ENCODE peak calls at places on chromosomes 6 and 20, in four cellular contexts. One of them, this sample, is unnamed.

GRCh38 chr6:159714404-159714803 is 12.9 kb upstream of the WTAP start:
- DNase-seq in HepG2: no peak
- DNase-seq in WTC11: no peak
- DNase-seq in K562: no peak
- DNase-seq in this sample: no peak

GRCh38 chr20:51333446-51333845 is 209.1 kb downstream of the NFATC2 start:
- DNase-seq in HepG2: no peak
- DNase-seq in WTC11: no peak
- DNase-seq in K562: no peak
- DNase-seq in this sample: no peak

GRCh38 chr6:1325471-1326309 is 13.8 kb downstream of the FOXQ1 start:
- DNase-seq in HepG2: peak; percentile 99
- DNase-seq in WTC11: no peak
- DNase-seq in K562: no peak
- DNase-seq in this sample: no peak

GRCh38 chr6:125117818-125118217 is 35.8 kb upstream of the TPD52L1 start:
- DNase-seq in HepG2: no peak
- DNase-seq in WTC11: no peak
- DNase-seq in K562: no peak
- DNase-seq in this sample: no peak

GRCh38 chr20:57727863-57728262 is 18.0 kb upstream of the PMEPA1 start:
- DNase-seq in HepG2: no peak
- DNase-seq in WTC11: no peak
- DNase-seq in K562: no peak
- DNase-seq in this sample: no peak

GRCh38 chr20:49630396-49630951 is 62.5 kb upstream of the PTGIS start:
- DNase-seq in HepG2: no peak
- DNase-seq in WTC11: no peak
- DNase-seq in K562: no peak
- DNase-seq in this sample: peak; percentile 91

GRCh38 chr20:53070224-53070623 is 98.1 kb downstream of the TSHZ2 start:
- DNase-seq in HepG2: no peak
- DNase-seq in WTC11: no peak
- DNase-seq in K562: no peak
- DNase-seq in this sample: no peak

GRCh38 chr6:117265425-117266266 is at the start of gene VGLL2:
- DNase-seq in HepG2: peak; percentile 15
- DNase-seq in WTC11: peak; percentile 68
- DNase-seq in K562: no peak
- DNase-seq in this sample: no peak

GRCh38 chr6:50832912-50833311 is 14.2 kb downstream of the TFAP2B start:
- DNase-seq in HepG2: no peak
- DNase-seq in WTC11: no peak
- DNase-seq in K562: no peak
- DNase-seq in this sample: no peak

GRCh38 chr6:55916188-55916587 is 40.8 kb upstream of the BMP5 start:
- DNase-seq in HepG2: no peak
- DNase-seq in WTC11: no peak
- DNase-seq in K562: no peak
- DNase-seq in this sample: no peak

GRCh38 chr6:159044899-159045727 is at the start of gene TAGAP:
- DNase-seq in HepG2: no peak
- DNase-seq in WTC11: no peak
- DNase-seq in K562: no peak
- DNase-seq in this sample: peak; percentile 63

GRCh38 chr6:153032255-153032882 is 29.9 kb upstream of the MTRF1L start:
- DNase-seq in HepG2: peak; percentile 22
- DNase-seq in WTC11: no peak
- DNase-seq in K562: peak; percentile 17
- DNase-seq in this sample: no peak

GRCh38 chr20:24896984-24897383 is 52.1 kb upstream of the CST7 start:
- DNase-seq in HepG2: no peak
- DNase-seq in WTC11: no peak
- DNase-seq in K562: no peak
- DNase-seq in this sample: no peak

GRCh38 chr6:29656798-29657197 is at the start of gene MOG:
- DNase-seq in HepG2: no peak
- DNase-seq in WTC11: no peak
- DNase-seq in K562: peak; percentile 5
- DNase-seq in this sample: no peak

GRCh38 chr20:44212792-44213191 is 2.2 kb upstream of the OSER1 start:
- DNase-seq in HepG2: no peak
- DNase-seq in WTC11: no peak
- DNase-seq in K562: no peak
- DNase-seq in this sample: no peak

GRCh38 chr20:44217342-44218092 is 6.9 kb upstream of the OSER1 start:
- DNase-seq in HepG2: peak; percentile 82
- DNase-seq in WTC11: peak; percentile 82
- DNase-seq in K562: peak; percentile 64
- DNase-seq in this sample: no peak

GRCh38 chr6:119124079-119124824 is 45.8 kb upstream of the FAM184A start:
- DNase-seq in HepG2: no peak
- DNase-seq in WTC11: no peak
- DNase-seq in K562: no peak
- DNase-seq in this sample: no peak

GRCh38 chr6:37083243-37084138 is 78.0 kb downstream of the FGD2 start:
- DNase-seq in HepG2: peak; percentile 96
- DNase-seq in WTC11: no peak
- DNase-seq in K562: peak; percentile 90
- DNase-seq in this sample: no peak

GRCh38 chr20:48786916-48787676 is 40.7 kb downstream of the PREX1 start:
- DNase-seq in HepG2: no peak
- DNase-seq in WTC11: no peak
- DNase-seq in K562: no peak
- DNase-seq in this sample: no peak

GRCh38 chr6:106359989-106360409 is 518 bp upstream of the CRYBG1 start:
- DNase-seq in HepG2: no peak
- DNase-seq in WTC11: no peak
- DNase-seq in K562: no peak
- DNase-seq in this sample: no peak

GRCh38 chr6:132198896-132199295 is 202.4 kb downstream of the MOXD1 start:
- DNase-seq in HepG2: no peak
- DNase-seq in WTC11: no peak
- DNase-seq in K562: no peak
- DNase-seq in this sample: no peak

GRCh38 chr20:17449039-17449438 is 82.1 kb downstream of the BFSP1 start:
- DNase-seq in HepG2: no peak
- DNase-seq in WTC11: no peak
- DNase-seq in K562: no peak
- DNase-seq in this sample: no peak

GRCh38 chr20:17916365-17916996 is 52.1 kb downstream of the SNX5 start:
- DNase-seq in HepG2: no peak
- DNase-seq in WTC11: no peak
- DNase-seq in K562: no peak
- DNase-seq in this sample: no peak

GRCh38 chr6:146972526-146972925 is 231.7 kb upstream of the STXBP5 start:
- DNase-seq in HepG2: no peak
- DNase-seq in WTC11: no peak
- DNase-seq in K562: no peak
- DNase-seq in this sample: no peak

GRCh38 chr6:89539779-89540178 is 98.8 kb downstream of the LYRM2 start:
- DNase-seq in HepG2: no peak
- DNase-seq in WTC11: no peak
- DNase-seq in K562: no peak
- DNase-seq in this sample: no peak

GRCh38 chr6:168315626-168316025 is 4.0 kb downstream of the DACT2 start:
- DNase-seq in HepG2: no peak
- DNase-seq in WTC11: no peak
- DNase-seq in K562: no peak
- DNase-seq in this sample: no peak

GRCh38 chr6:8672882-8673281 is 237.5 kb upstream of the SLC35B3 start:
- DNase-seq in HepG2: no peak
- DNase-seq in WTC11: no peak
- DNase-seq in K562: no peak
- DNase-seq in this sample: no peak
- TF ChIP-seq CREM in HepG2: no peak
- TF ChIP-seq CREM in WTC11: no peak
- TF ChIP-seq CREM in K562: no peak
- TF ChIP-seq CREM in this sample: no peak

DNA sequence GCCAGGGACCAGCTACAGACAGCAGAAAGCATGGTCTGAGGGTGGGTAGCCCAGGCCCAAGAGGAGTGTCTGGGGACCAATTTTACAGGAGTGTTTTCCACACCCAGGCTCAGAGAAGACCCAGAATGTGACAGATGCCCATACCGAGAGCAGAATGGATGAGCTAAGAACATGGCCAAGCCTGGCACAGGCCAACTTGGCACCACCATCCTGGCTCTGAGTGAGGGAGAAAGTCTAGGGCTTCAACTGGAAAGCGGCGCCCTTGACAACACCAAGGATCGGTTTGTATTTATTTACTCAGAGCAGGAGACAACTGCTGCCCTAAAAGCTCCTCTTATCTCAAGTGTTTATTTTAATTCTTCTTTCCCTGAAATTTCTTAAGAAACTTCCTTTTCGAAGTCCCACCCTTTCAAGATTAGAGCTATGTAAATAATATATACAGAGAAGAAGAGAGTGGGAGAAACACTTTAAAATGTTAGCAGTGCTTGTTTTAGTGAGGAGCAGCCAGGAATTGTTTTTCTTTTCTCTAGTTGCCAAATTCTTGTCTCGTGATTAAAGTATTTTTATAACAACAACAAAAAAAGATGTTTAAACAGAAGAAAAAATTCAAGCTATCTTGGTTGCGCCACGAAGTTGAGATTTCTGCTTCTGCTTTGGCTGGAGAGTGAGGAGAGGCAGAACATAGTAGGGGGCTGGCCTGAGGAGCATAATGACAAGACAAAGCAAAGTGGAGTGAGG is 16.2 kb downstream of the TNXB start:
- DNase-seq in HepG2: no peak
- DNase-seq in WTC11: no peak
- DNase-seq in K562: no peak
- DNase-seq in this sample: no peak
- TF ChIP-seq ATF2 in HepG2: no peak
- TF ChIP-seq ATF2 in WTC11: no peak
- TF ChIP-seq ATF2 in K562: no peak
- TF ChIP-seq ATF2 in this sample: no peak

GRCh38 chr6:31558318-31558625 is 10.9 kb downstream of the NFKBIL1 start:
- DNase-seq in HepG2: no peak
- DNase-seq in WTC11: no peak
- DNase-seq in K562: no peak
- DNase-seq in this sample: no peak

GRCh38 chr6:31559606-31559957 is 12.2 kb downstream of the NFKBIL1 start:
- DNase-seq in HepG2: no peak
- DNase-seq in WTC11: no peak
- DNase-seq in K562: no peak
- DNase-seq in this sample: no peak

GRCh38 chr6:31557443-31558317 is 10.3 kb downstream of the NFKBIL1 start:
- DNase-seq in HepG2: no peak
- DNase-seq in WTC11: no peak
- DNase-seq in K562: no peak
- DNase-seq in this sample: no peak

GRCh38 chr6:31559958-31560696 is 12.0 kb upstream of the LTA start:
- DNase-seq in HepG2: no peak
- DNase-seq in WTC11: no peak
- DNase-seq in K562: peak; percentile 66
- DNase-seq in this sample: peak; percentile 88

GRCh38 chr6:31558631-31559500 is 11.5 kb downstream of the NFKBIL1 start:
- DNase-seq in HepG2: no peak
- DNase-seq in WTC11: no peak
- DNase-seq in K562: peak; percentile 65
- DNase-seq in this sample: peak; percentile 87
- TF ChIP-seq CREM in HepG2: no peak
- TF ChIP-seq CREM in WTC11: no peak
- TF ChIP-seq CREM in K562: peak; percentile 52
- TF ChIP-seq CREM in this sample: peak; percentile 92

DNA sequence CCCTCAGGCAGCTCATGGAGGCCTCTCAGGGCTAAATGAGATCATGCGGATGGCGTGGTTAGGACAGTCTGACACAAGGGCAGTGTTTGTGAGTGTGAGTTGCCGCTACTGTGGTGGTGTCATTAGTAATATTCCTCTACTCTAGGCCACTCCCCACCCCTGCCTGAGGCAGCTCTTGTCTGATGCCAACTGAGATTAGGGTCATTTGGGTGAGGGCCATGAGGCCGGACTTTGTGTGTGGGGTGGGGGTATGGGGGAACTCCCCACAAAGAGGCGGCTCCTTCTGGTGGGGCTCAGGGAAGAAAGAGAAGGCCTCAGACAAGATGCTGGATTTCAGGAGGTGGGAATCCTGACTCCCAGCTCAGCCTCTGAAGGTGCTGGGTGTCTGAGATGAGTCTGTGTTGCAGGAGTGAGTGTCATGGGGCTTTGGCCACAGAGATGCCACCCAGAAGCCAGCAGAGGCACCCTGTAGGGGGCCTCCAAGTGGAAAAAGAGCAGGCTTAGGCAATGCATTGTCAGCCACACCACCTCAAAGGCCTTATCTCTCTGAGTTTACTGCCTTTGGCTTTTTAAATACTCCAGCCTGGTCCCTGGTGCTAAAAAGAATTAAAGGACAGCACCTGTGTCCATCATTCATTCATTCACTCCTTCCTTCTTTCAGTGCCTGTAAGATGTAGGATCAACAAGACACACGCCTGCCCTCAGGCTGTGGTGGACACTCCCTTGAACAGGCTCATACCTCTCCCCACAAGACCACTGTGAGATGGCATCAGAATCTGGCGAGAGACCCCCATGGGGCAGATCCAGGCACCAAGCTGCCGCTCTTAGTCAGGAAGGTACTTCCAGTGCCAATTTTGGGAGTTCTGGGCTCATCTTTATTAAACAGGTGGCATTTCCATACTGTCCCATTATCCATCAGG is 175.2 kb downstream of the MRPL14 start:
- DNase-seq in HepG2: peak; percentile 31
- DNase-seq in WTC11: no peak
- DNase-seq in K562: no peak
- DNase-seq in this sample: no peak
- TF ChIP-seq ATF2 in HepG2: no peak
- TF ChIP-seq ATF2 in WTC11: no peak
- TF ChIP-seq ATF2 in K562: no peak
- TF ChIP-seq ATF2 in this sample: no peak

GRCh38 chr6:157329829-157330228 is 6.5 kb upstream of the TMEM242 start:
- DNase-seq in HepG2: peak; percentile 66
- DNase-seq in WTC11: no peak
- DNase-seq in K562: no peak
- DNase-seq in this sample: no peak
- TF ChIP-seq CREM in HepG2: no peak
- TF ChIP-seq CREM in WTC11: no peak
- TF ChIP-seq CREM in K562: no peak
- TF ChIP-seq CREM in this sample: no peak

GRCh38 chr6:150079604-150080003 is 10.7 kb upstream of the ULBP3 start:
- DNase-seq in HepG2: no peak
- DNase-seq in WTC11: no peak
- DNase-seq in K562: no peak
- DNase-seq in this sample: no peak

GRCh38 chr6:150072201-150072600 is 3.3 kb upstream of the ULBP3 start:
- DNase-seq in HepG2: peak; percentile 43
- DNase-seq in WTC11: no peak
- DNase-seq in K562: peak; percentile 67
- DNase-seq in this sample: no peak

GRCh38 chr6:150078788-150079187 is 9.9 kb upstream of the ULBP3 start:
- DNase-seq in HepG2: no peak
- DNase-seq in WTC11: no peak
- DNase-seq in K562: peak; percentile 29
- DNase-seq in this sample: no peak

GRCh38 chr6:150074651-150075416 is 5.9 kb upstream of the ULBP3 start:
- DNase-seq in HepG2: no peak
- DNase-seq in WTC11: no peak
- DNase-seq in K562: no peak
- DNase-seq in this sample: no peak

GRCh38 chr6:150076196-150076893 is 7.4 kb upstream of the ULBP3 start:
- DNase-seq in HepG2: no peak
- DNase-seq in WTC11: no peak
- DNase-seq in K562: no peak
- DNase-seq in this sample: no peak
- TF ChIP-seq ATF2 in HepG2: no peak
- TF ChIP-seq ATF2 in WTC11: no peak
- TF ChIP-seq ATF2 in K562: no peak
- TF ChIP-seq ATF2 in this sample: no peak

This sample was measured in GM12878.